ENCODE peak calls at places on chromosomes 2 and 18, in eight cellular contexts. W, M, S, K, C, X, O and L are unnamed samples.

GRCh38 chr2:105432749-105433148 is 33.9 kb upstream of the FHL2 start:
- DNase-seq in W (no peak), M (peak), S (no peak), K (no peak), C (no peak), X (no peak), O (peak), L (no peak)

GRCh38 chr2:113105047-113105446 is 22.4 kb upstream of the IL1RN start:
- DNase-seq in W (no peak), M (peak), S (peak), K (no peak), C (peak), X (no peak), O (peak), L (peak)

GRCh38 chr2:121605820-121606733 is 43.2 kb downstream of the CLASP1 start:
- DNase-seq in W (no peak), M (no peak), S (no peak), K (no peak), C (no peak), X (no peak), O (no peak), L (no peak)

GRCh38 chr18:62460851-62461300 is 61.9 kb upstream of the ZCCHC2 start:
- DNase-seq in W (no peak), M (peak), S (peak), K (no peak), C (no peak), X (no peak), O (peak), L (no peak)

GRCh38 chr2:150126143-150126725 is 361.2 kb downstream of the RND3 start:
- DNase-seq in W (no peak), M (peak), S (peak), K (no peak), C (peak), X (no peak), O (no peak), L (peak)

GRCh38 chr2:197054437-197054836 is 127.9 kb upstream of the PGAP1 start:
- DNase-seq in W (no peak), M (peak), S (peak), K (no peak), C (no peak), X (no peak), O (no peak), L (no peak)

GRCh38 chr2:173161040-173161439 is 85.4 kb downstream of the MAP3K20 start:
- DNase-seq in W (no peak), M (peak), S (no peak), K (no peak), C (no peak), X (no peak), O (peak), L (no peak)

GRCh38 chr18:48968412-48969215 is 17.8 kb upstream of the SMAD7 start:
- DNase-seq in W (no peak), M (no peak), S (no peak), K (no peak), C (no peak), X (no peak), O (no peak), L (no peak)

GRCh38 chr2:174546519-174547506 is 50.8 kb downstream of the WIPF1 start:
- DNase-seq in W (peak), M (peak), S (peak), K (no peak), C (peak), X (peak), O (peak), L (no peak)

GRCh38 chr18:3230401-3231334 is 10.9 kb upstream of the MYOM1 start:
- DNase-seq in W (no peak), M (peak), S (no peak), K (no peak), C (peak), X (no peak), O (peak), L (peak)

GRCh38 chr2:95269036-95269680 is 5.1 kb upstream of the PROM2 start:
- DNase-seq in W (no peak), M (no peak), S (no peak), K (no peak), C (no peak), X (peak), O (no peak), L (no peak)

GRCh38 chr18:6521804-6522418 is 107.2 kb upstream of the L3MBTL4 start:
- DNase-seq in W (peak), M (peak), S (peak), K (no peak), C (no peak), X (peak), O (peak), L (no peak)

GRCh38 chr2:199798881-199799580 is 52.0 kb downstream of the FTCDNL1 start:
- DNase-seq in W (no peak), M (no peak), S (peak), K (no peak), C (no peak), X (no peak), O (peak), L (no peak)

GRCh38 chr2:15970701-15971100 is 30.4 kb downstream of the MYCN start:
- DNase-seq in W (no peak), M (no peak), S (no peak), K (no peak), C (no peak), X (no peak), O (no peak), L (no peak)

GRCh38 chr2:172710584-172711024 is 25.0 kb upstream of the RAPGEF4 start:
- DNase-seq in W (peak), M (peak), S (peak), K (no peak), C (peak), X (peak), O (peak), L (peak)

GRCh38 chr18:8806105-8806797 is 100.9 kb downstream of the MTCL1 start:
- DNase-seq in W (no peak), M (no peak), S (no peak), K (no peak), C (no peak), X (no peak), O (no peak), L (no peak)

GRCh38 chr2:189347540-189347939 is 93.7 kb upstream of the WDR75 start:
- DNase-seq in W (peak), M (peak), S (peak), K (no peak), C (peak), X (no peak), O (peak), L (peak)

GRCh38 chr2:134836986-134837385 is 1.4 kb upstream of the ACMSD start:
- DNase-seq in W (no peak), M (peak), S (peak), K (no peak), C (peak), X (no peak), O (peak), L (peak)

GRCh38 chr2:134892282-134893054 is 26.2 kb upstream of the CCNT2 start:
- DNase-seq in W (no peak), M (no peak), S (no peak), K (no peak), C (no peak), X (no peak), O (no peak), L (no peak)

GRCh38 chr2:1969701-1970015 is 225.3 kb upstream of the PXDN start:
- DNase-seq in W (no peak), M (no peak), S (no peak), K (no peak), C (no peak), X (no peak), O (no peak), L (no peak)

GRCh38 chr2:133658020-133658903 is 90.0 kb upstream of the NCKAP5 start:
- DNase-seq in W (no peak), M (peak), S (peak), K (no peak), C (no peak), X (no peak), O (no peak), L (no peak)

GRCh38 chr18:53701697-53702096 is 522.8 kb downstream of the MBD2 start:
- DNase-seq in W (no peak), M (no peak), S (no peak), K (no peak), C (no peak), X (no peak), O (no peak), L (no peak)

GRCh38 chr2:207693641-207694249 is 17.7 kb upstream of the CCNYL1 start:
- DNase-seq in W (no peak), M (no peak), S (no peak), K (no peak), C (no peak), X (no peak), O (no peak), L (no peak)

GRCh38 chr2:164890533-164890932 is 48.9 kb upstream of the COBLL1 start:
- DNase-seq in W (no peak), M (no peak), S (peak), K (no peak), C (no peak), X (no peak), O (no peak), L (no peak)

GRCh38 chr2:168138911-168139310 is 108.5 kb downstream of the STK39 start:
- DNase-seq in W (no peak), M (no peak), S (no peak), K (no peak), C (no peak), X (no peak), O (no peak), L (no peak)

GRCh38 chr2:99635710-99636431 is 146.1 kb upstream of the REV1 start:
- DNase-seq in W (no peak), M (peak), S (peak), K (no peak), C (no peak), X (no peak), O (no peak), L (no peak)

GRCh38 chr2:170086751-170087150 is 91.2 kb upstream of the MYO3B start:
- DNase-seq in W (no peak), M (no peak), S (no peak), K (no peak), C (no peak), X (no peak), O (peak), L (no peak)

GRCh38 chr2:216279011-216279410 is 93.3 kb downstream of the MARCHF4 start:
- DNase-seq in W (no peak), M (peak), S (no peak), K (no peak), C (no peak), X (no peak), O (peak), L (no peak)

GRCh38 chr2:224220581-224221255 is 181.2 kb downstream of the FAM124B start:
- DNase-seq in W (no peak), M (peak), S (peak), K (no peak), C (peak), X (no peak), O (peak), L (no peak)

GRCh38 chr2:201631041-201631440 is 12.3 kb downstream of the TMEM237 start:
- DNase-seq in W (no peak), M (no peak), S (no peak), K (no peak), C (no peak), X (no peak), O (no peak), L (no peak)

GRCh38 chr2:37768491-37768925 is 97.1 kb upstream of the CDC42EP3 start:
- DNase-seq in W (no peak), M (peak), S (peak), K (no peak), C (peak), X (no peak), O (peak), L (peak)

GRCh38 chr2:133166024-133166423 is 402.2 kb downstream of the NCKAP5 start:
- DNase-seq in W (no peak), M (peak), S (peak), K (no peak), C (no peak), X (no peak), O (no peak), L (no peak)

GRCh38 chr2:70992945-70993688 is 1.6 kb downstream of the TEX261 start:
- DNase-seq in W (peak), M (no peak), S (no peak), K (no peak), C (no peak), X (no peak), O (no peak), L (no peak)

GRCh38 chr2:170091461-170091860 is 86.5 kb upstream of the MYO3B start:
- DNase-seq in W (no peak), M (no peak), S (no peak), K (no peak), C (no peak), X (no peak), O (no peak), L (no peak)

GRCh38 chr2:236250909-236251579 is 13.2 kb downstream of the ASB18 start:
- DNase-seq in W (no peak), M (no peak), S (no peak), K (no peak), C (no peak), X (no peak), O (no peak), L (no peak)

GRCh38 chr18:61335737-61336555 is 2.7 kb downstream of the CDH20 start:
- DNase-seq in W (no peak), M (no peak), S (peak), K (no peak), C (no peak), X (no peak), O (no peak), L (no peak)

GRCh38 chr2:23404426-23404825 is 19.4 kb downstream of the KLHL29 start:
- DNase-seq in W (peak), M (peak), S (peak), K (no peak), C (peak), X (no peak), O (peak), L (peak)
- TF ChIP-seq CTCF in W (peak), M (peak), S (peak), K (no peak), C (peak), X (no peak), O (peak), L (peak)

GRCh38 chr2:136844546-136844945 is 79.2 kb downstream of the THSD7B start:
- DNase-seq in W (peak), M (no peak), S (no peak), K (no peak), C (no peak), X (no peak), O (no peak), L (no peak)
- TF ChIP-seq CTCF in W (no peak), M (no peak), S (no peak), K (no peak), C (no peak), X (no peak), O (no peak), L (no peak)

DNA sequence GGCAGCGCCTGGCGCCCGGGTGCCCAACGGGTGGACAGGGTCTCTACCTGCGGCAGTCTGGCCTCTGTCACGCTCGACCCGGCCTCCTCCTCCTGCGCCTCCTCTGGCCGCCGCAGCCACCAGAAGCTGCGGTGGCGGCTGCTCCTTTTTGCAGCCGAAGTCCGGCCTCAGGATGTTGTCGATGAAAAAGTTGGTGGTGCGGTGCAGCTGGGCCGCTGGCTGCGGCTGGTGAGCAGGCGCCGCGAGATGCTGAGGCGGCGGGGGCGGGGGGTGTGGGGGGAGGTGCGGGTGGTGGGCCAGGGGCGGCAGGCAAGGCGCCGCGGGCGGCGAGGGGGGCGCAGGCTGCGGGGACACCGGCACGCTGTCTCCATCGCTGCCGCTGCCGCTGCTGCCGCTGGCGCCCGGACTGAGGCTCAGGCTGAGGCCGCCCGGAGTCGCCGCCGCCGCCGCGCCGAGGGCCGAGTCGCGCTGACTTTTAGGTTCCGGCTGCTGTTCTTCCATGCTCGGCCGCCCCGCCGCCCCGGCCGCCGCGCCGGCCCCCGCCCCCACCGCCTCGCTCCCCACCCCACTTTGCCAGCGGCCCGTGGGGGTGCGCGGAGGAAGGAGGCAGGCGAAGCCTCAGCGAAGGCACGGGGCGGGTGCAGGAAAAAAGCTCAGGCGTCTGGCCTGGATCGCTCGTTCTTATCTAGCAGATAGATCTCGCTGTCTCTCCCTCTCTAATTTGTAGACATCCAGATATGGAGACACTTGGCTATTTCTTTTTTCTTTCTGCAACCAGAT is 591 bp downstream of the EN1 start:
- DNase-seq in W (no peak), M (no peak), S (no peak), K (no peak), C (no peak), X (no peak), O (no peak), L (no peak)
- TF ChIP-seq CTCF in W (no peak), M (no peak), S (no peak), K (no peak), C (no peak), X (no peak), O (no peak), L (no peak)

GRCh38 chr2:50328680-50329079 is 703.3 kb downstream of the NRXN1 start:
- DNase-seq in W (no peak), M (no peak), S (no peak), K (no peak), C (no peak), X (no peak), O (no peak), L (no peak)
- TF ChIP-seq CTCF in W (no peak), M (no peak), S (no peak), K (no peak), C (no peak), X (no peak), O (no peak), L (no peak)

GRCh38 chr18:13797157-13797611 is 26.8 kb upstream of the MC5R start:
- DNase-seq in W (no peak), M (peak), S (peak), K (no peak), C (no peak), X (no peak), O (peak), L (peak)

GRCh38 chr18:13799396-13799795 is 24.6 kb upstream of the MC5R start:
- DNase-seq in W (no peak), M (no peak), S (no peak), K (no peak), C (no peak), X (no peak), O (no peak), L (no peak)

GRCh38 chr18:13804305-13804704 is 19.6 kb upstream of the MC5R start:
- DNase-seq in W (no peak), M (no peak), S (no peak), K (no peak), C (no peak), X (no peak), O (no peak), L (no peak)

GRCh38 chr18:13801260-13801601 is 22.7 kb upstream of the MC5R start:
- DNase-seq in W (no peak), M (no peak), S (no peak), K (no peak), C (no peak), X (no peak), O (no peak), L (no peak)

DNA sequence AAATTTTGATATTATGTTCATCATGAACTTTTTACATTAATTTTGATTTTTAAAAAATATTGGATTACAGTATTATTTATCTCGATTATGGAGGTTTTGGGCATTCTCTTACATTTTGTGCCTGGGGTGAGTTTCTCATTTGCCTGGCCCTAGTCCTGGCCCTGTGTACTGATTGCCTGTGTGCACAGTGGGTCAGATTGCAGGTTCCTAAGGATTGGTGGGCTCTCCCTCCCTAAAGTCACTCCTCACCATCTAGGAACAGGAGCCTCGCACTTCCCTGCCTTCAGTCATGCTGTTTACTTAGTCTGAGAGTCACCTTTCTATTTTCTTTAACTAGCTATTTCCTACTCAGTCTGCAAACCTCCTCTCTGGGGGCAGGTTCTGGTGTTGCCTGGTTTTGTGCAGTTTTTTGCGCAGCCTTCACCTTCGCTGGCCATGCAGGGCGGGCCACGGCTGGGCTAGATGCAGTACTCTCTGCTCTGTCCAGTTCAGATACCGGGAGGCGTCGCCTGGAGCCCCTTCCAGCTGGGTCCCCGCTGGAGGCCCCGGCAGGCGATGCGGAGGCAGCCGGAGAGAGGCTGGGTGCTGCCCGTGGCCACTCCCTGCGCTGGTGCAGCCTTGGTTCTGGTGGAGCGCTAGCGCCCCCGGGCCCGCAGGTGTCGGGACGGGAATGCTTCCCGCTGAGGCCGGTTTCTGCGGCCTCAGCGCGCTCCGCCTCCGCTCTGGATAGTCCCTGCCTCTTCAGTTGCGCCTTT is 23.3 kb upstream of the MC5R start:
- DNase-seq in W (no peak), M (peak), S (peak), K (no peak), C (no peak), X (peak), O (peak), L (peak)
- TF ChIP-seq CTCF in W (peak), M (peak), S (peak), K (no peak), C (no peak), X (no peak), O (peak), L (peak)

DNA sequence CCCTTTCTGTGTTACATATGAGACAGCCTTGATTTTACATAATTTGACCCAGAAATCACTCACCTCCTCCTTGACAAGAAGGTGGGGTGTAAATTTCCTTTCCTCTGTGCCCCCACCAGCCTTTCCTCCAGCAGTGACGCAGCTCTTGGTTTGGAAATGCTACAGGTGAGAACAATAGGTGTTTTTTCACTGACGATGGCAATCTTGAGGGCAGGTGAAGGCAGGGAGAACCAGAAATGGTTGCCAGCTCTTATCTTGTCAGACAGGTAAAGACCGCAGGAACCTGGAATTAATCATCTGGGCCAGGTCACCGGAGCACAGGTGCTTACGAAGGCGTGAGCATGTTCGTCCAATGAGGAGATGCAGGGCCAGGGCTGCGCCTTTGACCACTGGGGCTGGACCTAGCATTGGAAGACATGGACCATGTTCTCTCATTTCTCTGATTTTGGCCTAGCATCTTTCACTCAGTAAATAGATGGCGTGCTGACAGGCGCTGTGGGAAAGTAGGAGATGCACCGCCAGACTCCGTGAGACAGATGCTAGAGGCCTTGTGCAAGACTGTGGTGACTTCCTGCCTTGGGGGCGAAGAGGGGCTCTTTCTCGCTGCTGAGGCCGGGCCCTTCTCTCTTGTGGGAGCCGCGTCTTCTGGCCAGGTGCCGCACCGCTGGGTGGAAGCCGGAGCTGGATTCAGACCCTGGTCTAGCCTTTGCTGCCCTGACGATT is 4.0 kb downstream of the CIDEA start:
- DNase-seq in W (no peak), M (no peak), S (no peak), K (no peak), C (no peak), X (no peak), O (no peak), L (no peak)
- TF ChIP-seq CTCF in W (no peak), M (no peak), S (no peak), K (no peak), C (no peak), X (no peak), O (no peak), L (no peak)

GRCh38 chr2:118061135-118061955 is 26.9 kb upstream of the INSIG2 start:
- DNase-seq in W (no peak), M (peak), S (peak), K (no peak), C (peak), X (no peak), O (peak), L (peak)
- TF ChIP-seq CTCF in W (no peak), M (peak), S (peak), K (no peak), C (peak), X (no peak), O (peak), L (peak)